ENCODE peak calls at places on chromosomes 4 and X, in seven cellular contexts. One of them, this sample, is unnamed.

GRCh38 chrX:40313269-40313668 is 215.5 kb upstream of the BCOR start:
- DNase-seq in mesendoderm: no peak
- DNase-seq in IMR-90: no peak
- DNase-seq in H1: no peak
- DNase-seq in neuronal stem cell: no peak
- DNase-seq in H9: no peak
- DNase-seq in trophoblast cell: no peak
- DNase-seq in this sample: no peak

GRCh38 chr4:107094332-107094731 is 58.2 kb upstream of the DKK2 start:
- DNase-seq in mesendoderm: peak; percentile 76
- DNase-seq in IMR-90: peak; percentile 20
- DNase-seq in H1: no peak
- DNase-seq in neuronal stem cell: no peak
- DNase-seq in H9: peak; percentile 25
- DNase-seq in trophoblast cell: no peak
- DNase-seq in this sample: peak; percentile 48

GRCh38 chr4:18071894-18072293 is 50.3 kb upstream of the LCORL start:
- DNase-seq in mesendoderm: no peak
- DNase-seq in IMR-90: no peak
- DNase-seq in H1: no peak
- DNase-seq in neuronal stem cell: no peak
- DNase-seq in H9: no peak
- DNase-seq in trophoblast cell: no peak
- DNase-seq in this sample: no peak

GRCh38 chr4:8737601-8738279 is 133.9 kb downstream of the HMX1 start:
- DNase-seq in mesendoderm: no peak
- DNase-seq in IMR-90: no peak
- DNase-seq in H1: no peak
- DNase-seq in neuronal stem cell: no peak
- DNase-seq in H9: no peak
- DNase-seq in trophoblast cell: no peak
- DNase-seq in this sample: no peak

GRCh38 chr4:141027421-141027820 is 105.8 kb downstream of the RNF150 start:
- DNase-seq in mesendoderm: no peak
- DNase-seq in IMR-90: peak; percentile 45
- DNase-seq in H1: no peak
- DNase-seq in neuronal stem cell: no peak
- DNase-seq in H9: no peak
- DNase-seq in trophoblast cell: no peak
- DNase-seq in this sample: peak; percentile 32

GRCh38 chr4:1167244-1167949 is 5.0 kb downstream of the SPON2 start:
- DNase-seq in mesendoderm: peak; percentile 91
- DNase-seq in IMR-90: peak; percentile 79
- DNase-seq in H1: peak; percentile 90
- DNase-seq in neuronal stem cell: peak; percentile 77
- DNase-seq in H9: peak; percentile 95
- DNase-seq in trophoblast cell: peak; percentile 78
- DNase-seq in this sample: peak; percentile 97

GRCh38 chr4:27861381-27861787 is 1000.7 kb downstream of the STIM2 start:
- DNase-seq in mesendoderm: peak; percentile 83
- DNase-seq in IMR-90: peak; percentile 47
- DNase-seq in H1: peak; percentile 52
- DNase-seq in neuronal stem cell: peak; percentile 49
- DNase-seq in H9: peak; percentile 68
- DNase-seq in trophoblast cell: peak; percentile 2
- DNase-seq in this sample: peak; percentile 38

GRCh38 chr4:153318696-153319320 is 25.7 kb upstream of the MND1 start:
- DNase-seq in mesendoderm: peak; percentile 46
- DNase-seq in IMR-90: peak; percentile 54
- DNase-seq in H1: no peak
- DNase-seq in neuronal stem cell: peak; percentile 20
- DNase-seq in H9: no peak
- DNase-seq in trophoblast cell: peak; percentile 12
- DNase-seq in this sample: peak; percentile 62

GRCh38 chr4:39825741-39826231 is 127.8 kb downstream of the UBE2K start:
- DNase-seq in mesendoderm: peak; percentile 60
- DNase-seq in IMR-90: peak; percentile 71
- DNase-seq in H1: no peak
- DNase-seq in neuronal stem cell: no peak
- DNase-seq in H9: no peak
- DNase-seq in trophoblast cell: peak; percentile 58
- DNase-seq in this sample: peak; percentile 70

GRCh38 chr4:155604718-155605601 is 61.7 kb upstream of the GUCY1A1 start:
- DNase-seq in mesendoderm: no peak
- DNase-seq in IMR-90: peak; percentile 93
- DNase-seq in H1: no peak
- DNase-seq in neuronal stem cell: no peak
- DNase-seq in H9: no peak
- DNase-seq in trophoblast cell: no peak
- DNase-seq in this sample: peak; percentile 81

GRCh38 chr4:77001907-77002306 is 52.4 kb downstream of the SEPTIN11 start:
- DNase-seq in mesendoderm: no peak
- DNase-seq in IMR-90: peak; percentile 79
- DNase-seq in H1: no peak
- DNase-seq in neuronal stem cell: peak; percentile 20
- DNase-seq in H9: no peak
- DNase-seq in trophoblast cell: no peak
- DNase-seq in this sample: peak; percentile 83

GRCh38 chrX:49192722-49193328 is 6.7 kb upstream of the PRICKLE3 start:
- DNase-seq in mesendoderm: peak; percentile 46
- DNase-seq in IMR-90: peak; percentile 25
- DNase-seq in H1: no peak
- DNase-seq in neuronal stem cell: no peak
- DNase-seq in H9: peak; percentile 55
- DNase-seq in trophoblast cell: no peak
- DNase-seq in this sample: peak; percentile 23

GRCh38 chr4:8067274-8067936 is 91.2 kb downstream of the ABLIM2 start:
- DNase-seq in mesendoderm: no peak
- DNase-seq in IMR-90: no peak
- DNase-seq in H1: no peak
- DNase-seq in neuronal stem cell: no peak
- DNase-seq in H9: no peak
- DNase-seq in trophoblast cell: no peak
- DNase-seq in this sample: no peak

GRCh38 chr4:6177587-6178197 is 22.7 kb downstream of the JAKMIP1 start:
- DNase-seq in mesendoderm: peak; percentile 74
- DNase-seq in IMR-90: no peak
- DNase-seq in H1: no peak
- DNase-seq in neuronal stem cell: no peak
- DNase-seq in H9: no peak
- DNase-seq in trophoblast cell: no peak
- DNase-seq in this sample: no peak

GRCh38 chr4:143431526-143432257 is 81.8 kb upstream of the SMARCA5 start:
- DNase-seq in mesendoderm: no peak
- DNase-seq in IMR-90: no peak
- DNase-seq in H1: no peak
- DNase-seq in neuronal stem cell: no peak
- DNase-seq in H9: peak; percentile 34
- DNase-seq in trophoblast cell: no peak
- DNase-seq in this sample: no peak

GRCh38 chr4:42066402-42066801 is 76.1 kb downstream of the SLC30A9 start:
- DNase-seq in mesendoderm: no peak
- DNase-seq in IMR-90: no peak
- DNase-seq in H1: no peak
- DNase-seq in neuronal stem cell: no peak
- DNase-seq in H9: no peak
- DNase-seq in trophoblast cell: no peak
- DNase-seq in this sample: no peak

GRCh38 chr4:67929447-67929846 is 33.8 kb downstream of the TMPRSS11A start:
- DNase-seq in mesendoderm: no peak
- DNase-seq in IMR-90: peak; percentile 32
- DNase-seq in H1: no peak
- DNase-seq in neuronal stem cell: no peak
- DNase-seq in H9: no peak
- DNase-seq in trophoblast cell: no peak
- DNase-seq in this sample: no peak

GRCh38 chr4:122666527-122667245 is 45.8 kb upstream of the IL21 start:
- DNase-seq in mesendoderm: no peak
- DNase-seq in IMR-90: peak; percentile 97
- DNase-seq in H1: no peak
- DNase-seq in neuronal stem cell: no peak
- DNase-seq in H9: no peak
- DNase-seq in trophoblast cell: peak; percentile 32
- DNase-seq in this sample: peak; percentile 91

GRCh38 chr4:15317246-15317645 is 110.6 kb upstream of the C1QTNF7 start:
- DNase-seq in mesendoderm: no peak
- DNase-seq in IMR-90: peak; percentile 55
- DNase-seq in H1: no peak
- DNase-seq in neuronal stem cell: no peak
- DNase-seq in H9: no peak
- DNase-seq in trophoblast cell: no peak
- DNase-seq in this sample: peak; percentile 56

GRCh38 chr4:148779771-148780170 is 337.6 kb upstream of the NR3C2 start:
- DNase-seq in mesendoderm: no peak
- DNase-seq in IMR-90: no peak
- DNase-seq in H1: no peak
- DNase-seq in neuronal stem cell: no peak
- DNase-seq in H9: no peak
- DNase-seq in trophoblast cell: no peak
- DNase-seq in this sample: no peak

GRCh38 chr4:148782284-148782683 is 340.1 kb upstream of the NR3C2 start:
- DNase-seq in mesendoderm: peak; percentile 98
- DNase-seq in IMR-90: no peak
- DNase-seq in H1: peak; percentile 71
- DNase-seq in neuronal stem cell: peak; percentile 24
- DNase-seq in H9: peak; percentile 92
- DNase-seq in trophoblast cell: peak; percentile 43
- DNase-seq in this sample: no peak

GRCh38 chr4:148778980-148779675 is 336.9 kb upstream of the NR3C2 start:
- DNase-seq in mesendoderm: no peak
- DNase-seq in IMR-90: peak; percentile 49
- DNase-seq in H1: no peak
- DNase-seq in neuronal stem cell: no peak
- DNase-seq in H9: no peak
- DNase-seq in trophoblast cell: peak; percentile 54
- DNase-seq in this sample: no peak

GRCh38 chr4:148776944-148777343 is 334.7 kb upstream of the NR3C2 start:
- DNase-seq in mesendoderm: peak; percentile 56
- DNase-seq in IMR-90: peak; percentile 81
- DNase-seq in H1: no peak
- DNase-seq in neuronal stem cell: no peak
- DNase-seq in H9: no peak
- DNase-seq in trophoblast cell: peak; percentile 41
- DNase-seq in this sample: no peak

DNA sequence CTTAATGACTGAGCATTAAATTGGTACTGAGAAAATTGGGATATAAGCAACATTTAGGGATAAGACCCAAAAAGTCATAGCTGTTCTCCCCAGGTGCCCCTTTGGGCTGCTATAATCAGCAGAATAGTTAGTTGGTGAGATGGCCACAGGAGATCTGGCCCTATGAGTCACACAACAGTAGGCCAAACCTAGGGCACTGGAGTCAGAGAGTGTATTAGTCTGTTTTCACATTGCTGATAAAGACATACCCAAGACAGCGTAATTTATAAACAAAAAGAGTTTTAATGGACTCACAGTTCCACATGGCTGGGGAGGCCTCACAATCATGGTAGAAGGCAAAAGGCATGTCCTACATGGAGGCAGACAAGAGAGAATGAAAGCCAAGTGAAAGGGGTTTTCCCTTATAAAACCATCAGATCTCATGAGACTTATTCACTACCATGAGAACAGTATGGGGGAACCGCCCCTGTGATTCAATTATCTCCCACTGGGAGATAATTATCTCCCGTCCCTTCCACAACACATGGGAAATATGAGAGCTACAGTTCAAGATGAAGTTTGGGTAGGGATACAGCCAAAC is 338.3 kb upstream of the NR3C2 start:
- DNase-seq in mesendoderm: no peak
- DNase-seq in IMR-90: no peak
- DNase-seq in H1: no peak
- DNase-seq in neuronal stem cell: no peak
- DNase-seq in H9: no peak
- DNase-seq in trophoblast cell: no peak
- DNase-seq in this sample: no peak
- H2AK5ac ChIP-seq in mesendoderm: no peak overlapping the region
- H2AK5ac ChIP-seq in IMR-90: no peak overlapping the region
- H2AK5ac ChIP-seq in H1: no peak overlapping the region
- H2AK5ac ChIP-seq in neuronal stem cell: no peak overlapping the region
- H2AK5ac ChIP-seq in H9: no peak overlapping the region
- H2AK5ac ChIP-seq in trophoblast cell: no peak overlapping the region
- H2AK5ac ChIP-seq in this sample: peak overlapping the region; percentile 44

DNA sequence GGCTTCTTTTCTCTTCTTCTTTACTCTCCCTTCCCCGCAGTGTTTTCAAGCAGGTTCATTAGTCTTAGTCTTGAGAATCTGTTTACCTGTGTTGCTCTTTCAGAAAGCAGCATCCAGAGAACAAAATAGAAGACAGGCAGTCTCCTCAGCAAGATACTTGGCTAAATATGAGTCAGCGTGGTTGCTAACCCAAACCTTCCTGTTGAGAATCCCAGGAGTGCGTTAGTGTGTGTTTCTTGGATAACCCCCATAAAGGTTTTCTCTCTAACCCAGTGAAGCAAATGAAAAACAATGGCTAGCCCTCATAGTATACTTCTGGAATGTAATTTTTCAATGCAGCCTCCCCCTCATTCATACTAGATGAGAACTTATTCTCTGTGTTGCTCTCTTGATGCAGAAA is 41.1 kb downstream of the BMPR1B start:
- DNase-seq in mesendoderm: no peak
- DNase-seq in IMR-90: peak; percentile 55
- DNase-seq in H1: no peak
- DNase-seq in neuronal stem cell: no peak
- DNase-seq in H9: no peak
- DNase-seq in trophoblast cell: no peak
- DNase-seq in this sample: no peak
- H2AK5ac ChIP-seq in mesendoderm: no peak overlapping the region
- H2AK5ac ChIP-seq in IMR-90: no peak overlapping the region
- H2AK5ac ChIP-seq in H1: no peak overlapping the region
- H2AK5ac ChIP-seq in neuronal stem cell: no peak overlapping the region
- H2AK5ac ChIP-seq in H9: no peak overlapping the region
- H2AK5ac ChIP-seq in trophoblast cell: no peak overlapping the region
- H2AK5ac ChIP-seq in this sample: no peak overlapping the region

GRCh38 chr4:88378691-88379559 is at the start of gene HERC6:
- DNase-seq in mesendoderm: peak; percentile 91
- DNase-seq in IMR-90: peak; percentile 78
- DNase-seq in H1: peak; percentile 86
- DNase-seq in neuronal stem cell: peak; percentile 29
- DNase-seq in H9: peak; percentile 87
- DNase-seq in trophoblast cell: peak; percentile 76
- DNase-seq in this sample: peak; percentile 93

DNA sequence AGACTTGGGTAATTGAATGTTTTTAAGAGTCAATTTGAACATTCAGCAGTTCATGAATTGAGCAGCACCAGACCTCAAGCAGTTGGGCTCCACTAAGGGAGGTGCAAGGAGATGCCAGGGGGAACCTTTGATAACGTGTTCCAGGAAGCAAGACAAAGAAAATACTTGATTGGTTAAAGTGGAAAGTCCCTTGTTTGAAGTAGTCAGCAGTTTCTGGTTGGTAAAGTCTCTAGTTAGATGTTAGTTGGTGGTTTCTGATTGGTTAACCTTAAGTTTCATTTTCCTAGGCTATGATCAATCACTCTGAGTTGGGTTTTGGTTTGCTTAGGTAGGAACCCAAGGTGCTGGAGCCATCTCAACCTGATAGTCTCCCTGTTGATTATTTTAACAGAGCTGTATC is 4.0 kb downstream of the HERC6 start:
- DNase-seq in mesendoderm: no peak
- DNase-seq in IMR-90: no peak
- DNase-seq in H1: no peak
- DNase-seq in neuronal stem cell: no peak
- DNase-seq in H9: no peak
- DNase-seq in trophoblast cell: no peak
- DNase-seq in this sample: no peak
- H2AK5ac ChIP-seq in mesendoderm: no peak overlapping the region
- H2AK5ac ChIP-seq in IMR-90: no peak overlapping the region
- H2AK5ac ChIP-seq in H1: no peak overlapping the region
- H2AK5ac ChIP-seq in neuronal stem cell: no peak overlapping the region
- H2AK5ac ChIP-seq in H9: no peak overlapping the region
- H2AK5ac ChIP-seq in trophoblast cell: no peak overlapping the region
- H2AK5ac ChIP-seq in this sample: no peak overlapping the region

GRCh38 chr4:73693816-73694215 is 46.6 kb upstream of the CXCL8 start:
- DNase-seq in mesendoderm: no peak
- DNase-seq in IMR-90: no peak
- DNase-seq in H1: no peak
- DNase-seq in neuronal stem cell: no peak
- DNase-seq in H9: no peak
- DNase-seq in trophoblast cell: no peak
- DNase-seq in this sample: no peak
- H2AK5ac ChIP-seq in mesendoderm: no peak overlapping the region
- H2AK5ac ChIP-seq in IMR-90: no peak overlapping the region
- H2AK5ac ChIP-seq in H1: no peak overlapping the region
- H2AK5ac ChIP-seq in neuronal stem cell: no peak overlapping the region
- H2AK5ac ChIP-seq in H9: no peak overlapping the region
- H2AK5ac ChIP-seq in trophoblast cell: no peak overlapping the region
- H2AK5ac ChIP-seq in this sample: no peak overlapping the region

This sample was measured in mesenchymal stem cell.